ENCODE peak calls at places on chromosomes 4 and X, in six cellular contexts. A is D721Med, I is EH, R is astrocyte of the spinal cord, F is esophagus squamous epithelium, C is amygdala. L is an unnamed sample.

GRCh38 chrX:75544760-75545159 is 21.9 kb upstream of the ZDHHC15 start:
- DNase-seq in A (no peak), C (no peak), R (no peak), I (no peak), F (no peak), L (no peak)

GRCh38 chr4:81421346-81422218 is 50.1 kb downstream of the RASGEF1B start:
- DNase-seq in R (peak), A (no peak), I (no peak), F (no peak), C (no peak), L (no peak)

GRCh38 chrX:9797961-9798360 is 11.7 kb downstream of the SHROOM2 start:
- DNase-seq in F (no peak), C (no peak), R (no peak), A (no peak), I (no peak), L (no peak)

GRCh38 chrX:115679460-115679859 is 118.5 kb downstream of the PLS3 start:
- DNase-seq in I (peak), R (peak), A (no peak), C (no peak), F (no peak), L (peak)

GRCh38 chr4:169628579-169628978 is 8.2 kb downstream of the CLCN3 start:
- DNase-seq in I (no peak), C (no peak), A (no peak), R (no peak), F (no peak), L (no peak)

GRCh38 chr4:53717064-53717549 is 125.8 kb upstream of the LNX1 start:
- DNase-seq in A (no peak), C (no peak), I (peak), R (no peak), F (no peak), L (no peak)

GRCh38 chr4:8015512-8015911 is 75.9 kb upstream of the AFAP1 start:
- DNase-seq in C (no peak), I (peak), F (no peak), R (peak), A (no peak), L (no peak)

GRCh38 chr4:48141048-48141447 is 7.0 kb upstream of the TXK start:
- DNase-seq in C (no peak), A (peak), I (peak), R (peak), F (no peak), L (peak)

GRCh38 chr4:5995901-5996623 is 22.2 kb downstream of the C4orf50 start:
- DNase-seq in F (no peak), I (no peak), C (no peak), A (no peak), R (no peak), L (no peak)

GRCh38 chr4:174260099-174260498 is 23.4 kb downstream of the FBXO8 start:
- DNase-seq in R (no peak), F (no peak), C (no peak), A (no peak), I (peak), L (peak)

L was measured in HepG2.